ENCODE peak calls at places on chromosomes 1 and 21, in four cellular contexts. K is SK-N-SH, J is GM12878, Z is H1. T is an unnamed sample.

GRCh38 chr1:100151679-100152078 is 18.7 kb downstream of the TRMT13 start:
- DNase-seq in Z (no peak), J (no peak), K (no peak), T (no peak)

GRCh38 chr1:163443863-163444262 is 122.1 kb downstream of the NUF2 start:
- DNase-seq in K (no peak), Z (no peak), J (no peak), T (no peak)

GRCh38 chr1:153357076-153357852 is 390 bp upstream of the S100A9 start:
- DNase-seq in K (no peak), J (no peak), Z (no peak), T (no peak)

GRCh38 chr1:116713474-116713873 is 40.8 kb upstream of the CD2 start:
- DNase-seq in K (no peak), Z (no peak), J (no peak), T (no peak)

GRCh38 chr1:190250368-190250767 is 227.3 kb downstream of the BRINP3 start:
- DNase-seq in J (no peak), Z (no peak), K (no peak), T (no peak)

GRCh38 chr1:44576456-44577150 is 97.7 kb downstream of the TMEM53 start:
- DNase-seq in J (no peak), K (no peak), Z (no peak), T (no peak)

GRCh38 chr21:32192291-32192690 is 86.6 kb downstream of the MIS18A start:
- DNase-seq in K (no peak), Z (no peak), J (no peak), T (no peak)

GRCh38 chr1:233656032-233656620 is 42.2 kb downstream of the KCNK1 start:
- DNase-seq in K (no peak), Z (no peak), J (no peak), T (no peak)

GRCh38 chr1:189438808-189439207 is 1038.9 kb downstream of the BRINP3 start:
- DNase-seq in Z (no peak), J (no peak), K (no peak), T (no peak)

GRCh38 chr1:58443986-58444603 is 102.4 kb downstream of the OMA1 start:
- DNase-seq in Z (no peak), K (no peak), J (no peak), T (no peak)

GRCh38 chr1:241821363-241821762 is 26.6 kb upstream of the EXO1 start:
- DNase-seq in K (no peak), Z (no peak), J (no peak), T (no peak)

GRCh38 chr1:158819461-158820443 is 11.4 kb upstream of the MNDA start:
- DNase-seq in J (peak), Z (no peak), K (no peak), T (peak)
- TF ChIP-seq NRF1 in J (no peak), Z (no peak), K (no peak), T (peak)

DNA sequence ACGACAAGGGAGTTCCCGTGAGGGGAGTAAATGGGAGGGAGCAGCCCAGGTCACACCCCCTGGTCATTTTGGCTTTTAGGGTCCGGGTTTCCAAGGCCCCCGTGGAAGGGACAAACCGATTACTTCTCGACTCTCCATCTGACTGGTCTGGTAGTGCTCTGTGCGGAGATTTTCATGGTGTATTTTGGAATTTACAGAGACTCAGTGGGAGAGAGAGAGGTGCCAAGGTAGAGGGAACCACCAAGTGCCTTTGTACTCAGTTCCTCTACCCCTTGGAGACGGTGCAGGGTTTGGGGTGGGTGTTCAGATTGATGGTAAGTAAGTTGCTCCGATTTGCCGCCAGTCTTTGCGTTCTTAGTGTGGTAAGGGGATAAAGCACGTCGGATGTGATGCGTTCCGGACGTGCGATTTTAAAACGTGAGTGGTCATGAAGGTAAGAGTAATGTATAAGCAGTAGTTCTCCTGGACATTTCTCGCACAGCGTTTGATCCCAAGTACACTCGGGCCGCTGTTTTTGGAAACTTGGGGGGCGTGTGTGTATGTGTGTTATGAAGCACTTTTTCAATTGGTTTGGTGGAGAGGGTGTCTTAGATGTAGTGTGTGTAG is 664 bp downstream of the SUCO start:
- DNase-seq in J (no peak), K (peak), Z (no peak), T (peak)
- TF ChIP-seq NRF1 in J (no peak), K (no peak), Z (no peak), T (no peak)

DNA sequence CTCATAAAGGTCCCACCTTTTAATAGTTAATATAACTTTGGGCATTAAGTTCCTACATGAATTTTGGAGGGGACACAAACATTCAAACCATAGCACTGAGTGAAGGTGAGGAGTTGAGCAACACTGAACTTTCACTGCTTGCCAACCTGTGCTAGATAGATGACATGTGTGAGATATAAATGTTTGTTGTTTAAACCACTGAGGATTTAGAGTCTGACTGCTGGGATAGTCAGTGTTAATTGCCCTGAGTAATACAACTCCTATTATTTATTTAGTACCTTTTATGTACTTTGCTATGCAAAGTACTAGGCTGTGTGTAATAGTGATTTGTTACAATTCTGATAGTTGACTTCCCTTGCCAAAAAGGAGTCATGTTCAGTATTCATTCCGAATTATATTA is 32.4 kb upstream of the SLC16A1 start:
- DNase-seq in K (no peak), Z (no peak), J (no peak), T (no peak)
- TF ChIP-seq NRF1 in K (no peak), Z (no peak), J (no peak), T (no peak)

GRCh38 chr1:30395631-30396030 is 327.8 kb downstream of the MATN1 start:
- DNase-seq in Z (no peak), J (no peak), K (no peak), T (no peak)

GRCh38 chr1:30402031-30402430 is 321.4 kb downstream of the MATN1 start:
- DNase-seq in Z (no peak), K (no peak), J (no peak), T (no peak)

GRCh38 chr1:30400436-30400975 is 322.9 kb downstream of the MATN1 start:
- DNase-seq in J (no peak), Z (no peak), K (no peak), T (no peak)

GRCh38 chr1:30397576-30397975 is 325.8 kb downstream of the MATN1 start:
- DNase-seq in K (no peak), J (no peak), Z (no peak), T (no peak)

DNA sequence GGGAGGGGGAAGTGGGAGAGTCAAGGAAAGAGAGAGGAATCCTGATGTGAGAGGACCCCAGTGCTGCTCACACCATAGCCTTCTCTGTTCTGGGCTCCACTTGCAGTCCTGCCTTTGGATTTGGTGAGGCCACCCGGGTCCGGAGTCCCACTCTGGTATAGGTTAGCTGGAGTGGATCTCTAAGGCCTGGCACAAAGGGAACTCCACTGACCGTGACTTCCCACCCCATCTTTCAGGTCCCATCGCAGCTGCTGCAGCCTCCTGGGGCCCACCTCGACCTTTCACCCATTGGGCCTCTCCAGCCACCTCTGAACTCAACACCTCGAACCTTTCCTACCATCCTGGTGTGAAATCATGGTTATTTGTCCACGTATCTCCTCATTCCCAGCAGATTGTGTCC is 324.4 kb downstream of the MATN1 start:
- DNase-seq in K (no peak), Z (no peak), J (no peak), T (no peak)
- TF ChIP-seq NRF1 in K (no peak), Z (no peak), J (no peak), T (no peak)

GRCh38 chr1:10561497-10561896 is 86.7 kb downstream of the PEX14 start:
- DNase-seq in J (no peak), Z (no peak), K (no peak), T (no peak)
- TF ChIP-seq NRF1 in J (no peak), Z (no peak), K (no peak), T (no peak)

DNA sequence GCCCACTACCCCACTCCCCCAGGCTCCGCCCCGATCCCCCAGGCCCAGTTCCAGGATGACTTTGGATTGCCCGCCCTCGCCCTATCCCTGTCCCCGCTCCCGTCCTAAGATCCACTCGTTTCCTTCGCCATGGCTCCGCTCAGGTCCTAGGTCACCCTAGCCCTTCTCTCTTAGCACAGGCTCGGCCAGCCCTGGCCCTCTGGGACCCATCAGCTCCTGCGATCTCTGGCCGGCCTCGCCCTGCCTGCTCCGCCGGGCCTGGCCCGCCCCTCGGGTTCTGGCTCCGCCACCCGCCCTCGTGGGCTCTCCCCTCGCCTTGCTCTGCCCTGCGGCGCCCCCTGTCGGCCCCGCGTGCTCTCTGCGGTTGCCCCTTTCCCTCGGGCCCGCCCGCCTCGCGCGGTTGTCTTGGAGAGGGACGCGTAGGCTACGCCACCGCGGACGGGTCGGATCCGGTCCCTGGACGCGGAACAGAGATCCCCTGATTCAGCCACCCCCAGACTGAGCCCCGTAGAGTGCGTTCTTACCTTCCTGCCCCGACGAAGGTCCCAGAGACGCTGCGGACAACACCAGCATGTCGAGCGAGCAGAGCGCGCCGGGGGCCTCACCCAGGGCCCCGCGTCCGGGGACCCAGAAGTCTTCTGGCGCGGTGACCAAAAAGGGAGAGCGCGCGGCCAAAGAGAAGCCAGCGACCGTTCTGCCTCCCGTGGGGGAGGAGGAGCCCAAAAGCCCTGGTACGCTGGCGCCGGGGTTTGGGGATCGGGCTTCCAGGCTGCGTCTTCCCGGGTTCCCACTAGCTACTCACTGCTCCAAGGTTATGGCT is at the start of gene LRRC71:
- DNase-seq in Z (no peak), J (no peak), K (peak), T (peak)
- TF ChIP-seq NRF1 in Z (no peak), J (no peak), K (no peak), T (no peak)

GRCh38 chr1:179082308-179083030 is 599 bp downstream of the TOR3A start:
- DNase-seq in J (no peak), K (peak), Z (no peak), T (peak)
- TF ChIP-seq NRF1 in J (no peak), K (no peak), Z (no peak), T (no peak)

DNA sequence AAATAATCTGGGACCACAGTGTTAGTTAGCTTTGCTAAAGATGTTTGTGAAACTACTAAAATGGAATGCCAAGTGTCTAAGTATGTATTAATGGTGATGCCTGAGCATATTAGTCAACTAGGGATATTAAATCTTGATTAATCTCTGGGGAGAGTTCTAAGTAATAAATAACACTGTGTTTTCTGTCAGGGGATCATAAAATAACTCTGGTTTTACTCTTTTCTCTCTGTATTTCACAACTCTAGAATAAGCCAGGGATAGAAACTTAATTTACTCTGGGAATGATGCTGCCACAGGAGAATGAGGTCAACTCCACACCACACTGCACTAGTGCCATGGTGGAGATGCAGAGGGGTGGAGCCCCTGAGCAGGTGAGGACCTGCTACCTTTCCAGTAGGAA is 399.2 kb downstream of the PTBP2 start:
- DNase-seq in K (no peak), Z (no peak), J (no peak), T (no peak)
- TF ChIP-seq NRF1 in K (no peak), Z (no peak), J (no peak), T (no peak)

T was measured in K562.